ENCODE peak calls at places on chromosomes 6 and 20, in eight cellular contexts. G is EL; X is memory B cell; I is stimulated activated CD4-positive, alpha-beta T cell treated with anti-CD3 and anti-CD28 coated beads, Interleukin-1b, Interleukin-23, amount 100 ng/mL, for 24 hours; A is Calu3; Q is lower lobe of right lung; N is NCI-H510A treated with DMSO at 0.1 percent for 48 hours; F is stimulated activated CD8-positive, alpha-beta memory T cell treated with anti-CD3 and anti-CD28 coated beads, Interleukin-4, amount 100 ng/mL, for 4 hours. Y is an unnamed sample.
A peak's percentile ranks its signal among the peaks of the same experiment; 100 is the strongest.

GRCh38 chr6:166656269-166657206 is 29.5 kb upstream of the RPS6KA2 start:
- DNase-seq in G (peak; percentile 46), X (no peak), I (no peak), A (no peak), Q (no peak), N (no peak), F (no peak), Y (peak; percentile 28)

GRCh38 chr20:32231245-32231644 is 23.6 kb downstream of the POFUT1 start:
- DNase-seq in G (no peak), X (no peak), I (no peak), A (no peak), Q (no peak), N (no peak), F (no peak), Y (no peak)

GRCh38 chr6:56019973-56020372 is 144.6 kb upstream of the BMP5 start:
- DNase-seq in G (no peak), X (no peak), I (no peak), A (no peak), Q (no peak), N (no peak), F (no peak), Y (no peak)

GRCh38 chr6:4114123-4114522 is 21.3 kb downstream of the ECI2 start:
- DNase-seq in G (no peak), X (no peak), I (no peak), A (no peak), Q (no peak), N (no peak), F (no peak), Y (no peak)

GRCh38 chr6:159108438-159108985 is 60.7 kb upstream of the FNDC1 start:
- DNase-seq in G (no peak), X (no peak), I (no peak), A (no peak), Q (no peak), N (no peak), F (no peak), Y (no peak)

GRCh38 chr20:50320910-50321796 is 130.5 kb downstream of the CEBPB start:
- DNase-seq in G (peak; percentile 96), X (no peak), I (no peak), A (peak; percentile 98), Q (peak; percentile 93), N (peak; percentile 70), F (no peak), Y (peak; percentile 99)

GRCh38 chr20:31606678-31606927 is 1.5 kb downstream of the ID1 start:
- DNase-seq in G (no peak), X (no peak), I (no peak), A (no peak), Q (no peak), N (no peak), F (no peak), Y (no peak)

GRCh38 chr20:33169176-33169794 is 1.3 kb downstream of the BPIFA2 start:
- DNase-seq in G (no peak), X (no peak), I (peak; percentile 12), A (peak; percentile 36), Q (no peak), N (no peak), F (no peak), Y (no peak)

GRCh38 chr20:17584684-17585083 is 14.8 kb downstream of the DSTN start:
- DNase-seq in G (no peak), X (no peak), I (no peak), A (no peak), Q (no peak), N (no peak), F (no peak), Y (no peak)

GRCh38 chr20:2238601-2239000 is 57.2 kb upstream of the TGM3 start:
- DNase-seq in G (no peak), X (no peak), I (no peak), A (no peak), Q (no peak), N (no peak), F (no peak), Y (no peak)

GRCh38 chr6:163780993-163781392 is 366.5 kb downstream of the QKI start:
- DNase-seq in G (no peak), X (no peak), I (no peak), A (no peak), Q (no peak), N (no peak), F (no peak), Y (no peak)

GRCh38 chr6:11279213-11279780 is 46.8 kb upstream of the NEDD9 start:
- DNase-seq in G (no peak), X (no peak), I (no peak), A (no peak), Q (no peak), N (no peak), F (no peak), Y (no peak)

GRCh38 chr20:59729476-59729875 is 125.1 kb downstream of the PHACTR3 start:
- DNase-seq in G (no peak), X (no peak), I (no peak), A (no peak), Q (no peak), N (no peak), F (no peak), Y (no peak)

GRCh38 chr20:50313223-50313820 is 122.7 kb downstream of the CEBPB start:
- DNase-seq in G (peak; percentile 70), X (no peak), I (no peak), A (no peak), Q (no peak), N (no peak), F (no peak), Y (peak; percentile 56)

GRCh38 chr6:84466521-84466920 is 239.1 kb upstream of the CEP162 start:
- DNase-seq in G (peak; percentile 74), X (no peak), I (no peak), A (peak; percentile 82), Q (no peak), N (no peak), F (no peak), Y (peak; percentile 67)

GRCh38 chr6:157759028-157759427 is 64.0 kb upstream of the SNX9 start:
- DNase-seq in G (no peak), X (no peak), I (no peak), A (no peak), Q (no peak), N (no peak), F (no peak), Y (peak; percentile 24)

Y was measured in epithelial cell of esophagus.